ENCODE peak calls at places on chromosomes 5 and 9, in five cellular contexts. B is body of pancreas; X is lower lobe of right lung; W is stimulated activated CD8-positive, alpha-beta memory T cell treated with anti-CD3 and anti-CD28 coated beads, Interleukin-2, amount 100 ng/mL, for 1 hour; G is NCI-H460. K is an unnamed sample.
A peak's percentile ranks its signal among the peaks of the same experiment; 100 is the strongest.

GRCh38 chr5:61758711-61759110 is 426.7 kb downstream of the ZSWIM6 start:
- DNase-seq in B (no peak), X (no peak), W (no peak), G (no peak), K (no peak)

GRCh38 chr5:53037141-53037859 is 48.1 kb downstream of the ITGA2 start:
- DNase-seq in B (no peak), X (no peak), W (no peak), G (no peak), K (no peak)

GRCh38 chr5:113071401-113071800 is 94.8 kb downstream of the DCP2 start:
- DNase-seq in B (no peak), X (no peak), W (no peak), G (no peak), K (no peak)

GRCh38 chr5:2546983-2547382 is 204.5 kb downstream of the IRX2 start:
- DNase-seq in B (no peak), X (no peak), W (no peak), G (no peak), K (no peak)

GRCh38 chr5:91166040-91166807 is 216.9 kb downstream of the ARRDC3 start:
- DNase-seq in B (no peak), X (no peak), W (no peak), G (no peak), K (no peak)

GRCh38 chr5:137115152-137115551 is 384.0 kb downstream of the SPOCK1 start:
- DNase-seq in B (no peak), X (no peak), W (no peak), G (no peak), K (no peak)

GRCh38 chr5:145499483-145499882 is 335.7 kb downstream of the PRELID2 start:
- DNase-seq in B (no peak), X (no peak), W (no peak), G (no peak), K (no peak)

GRCh38 chr5:44774279-44774880 is 34.4 kb upstream of the MRPS30 start:
- DNase-seq in B (peak; percentile 5), X (no peak), W (no peak), G (peak; percentile 50), K (peak; percentile 14)

GRCh38 chr5:154753792-154754191 is 1.4 kb upstream of the LARP1 start:
- DNase-seq in B (peak; percentile 76), X (no peak), W (no peak), G (no peak), K (peak; percentile 59)

GRCh38 chr5:179414459-179415215 is 69.4 kb upstream of the ADAMTS2 start:
- DNase-seq in B (no peak), X (no peak), W (no peak), G (no peak), K (no peak)

GRCh38 chr9:137461663-137462395 is 2.7 kb upstream of the NSMF start:
- DNase-seq in B (peak; percentile 52), X (peak; percentile 78), W (peak; percentile 71), G (peak; percentile 89), K (no peak)

GRCh38 chr9:136545065-136545965 is 533 bp downstream of the NOTCH1 start:
- DNase-seq in B (no peak), X (no peak), W (no peak), G (no peak), K (no peak)

GRCh38 chr5:13478831-13479465 is 465.5 kb downstream of the DNAH5 start:
- DNase-seq in B (peak; percentile 44), X (no peak), W (no peak), G (peak; percentile 62), K (peak; percentile 35)

GRCh38 chr5:40233268-40233667 is 446.4 kb upstream of the PTGER4 start:
- DNase-seq in B (no peak), X (no peak), W (no peak), G (no peak), K (no peak)

GRCh38 chr9:120439147-120439546 is 140.8 kb downstream of the CDK5RAP2 start:
- DNase-seq in B (no peak), X (no peak), W (no peak), G (peak; percentile 36), K (no peak)

GRCh38 chr5:761854-762685 is 22.5 kb downstream of the ZDHHC11B start:
- DNase-seq in B (no peak), X (peak; percentile 93), W (no peak), G (no peak), K (no peak)

GRCh38 chr9:134811673-134812668 is 68.6 kb upstream of the FCN2 start:
- DNase-seq in B (no peak), X (no peak), W (no peak), G (no peak), K (no peak)

GRCh38 chr5:172410839-172411238 is 43.5 kb downstream of the SH3PXD2B start:
- DNase-seq in B (no peak), X (no peak), W (no peak), G (no peak), K (no peak)

GRCh38 chr5:175681975-175682354 is 24.1 kb downstream of the HRH2 start:
- DNase-seq in B (no peak), X (no peak), W (no peak), G (no peak), K (no peak)

GRCh38 chr5:95989283-95990048 is 27.8 kb upstream of the ELL2 start:
- DNase-seq in B (no peak), X (no peak), W (no peak), G (no peak), K (peak; percentile 89)

GRCh38 chr5:55816342-55816741 is 34.8 kb upstream of the IL31RA start:
- DNase-seq in B (no peak), X (no peak), W (no peak), G (no peak), K (no peak)

K was measured in LNCaP clone FGC.